ENCODE peak calls at places on chromosomes 2 and 18, in four cellular contexts. U, B, J and L are unnamed samples. For H3K4me1, the result is how much of the 10 kb centered on the place peaks cover.

GRCh38 chr18:48798334-48799197 is 152.2 kb downstream of the SMAD7 start:
- DNase-seq in U (no peak), B (peak), J (peak), L (no peak)

GRCh38 chr2:72788756-72789155 is 37.1 kb downstream of the EXOC6B start:
- DNase-seq in U (peak), B (no peak), J (no peak), L (no peak)

GRCh38 chr18:61308795-61309393 is 24.3 kb upstream of the CDH20 start:
- DNase-seq in U (no peak), B (no peak), J (no peak), L (no peak)

GRCh38 chr2:174859563-174860169 is 95.4 kb upstream of the CHRNA1 start:
- DNase-seq in U (no peak), J (no peak), B (no peak), L (no peak)

GRCh38 chr2:98460573-98461560 is 16.2 kb downstream of the INPP4A start:
- DNase-seq in B (no peak), U (no peak), J (peak), L (no peak)

GRCh38 chr2:230600285-230600684 is 112.4 kb upstream of the CAB39 start:
- DNase-seq in U (no peak), J (no peak), B (no peak), L (no peak)

GRCh38 chr2:143732076-143732475 is 602.9 kb downstream of the ARHGAP15 start:
- DNase-seq in U (peak), B (no peak), J (no peak), L (no peak)

GRCh38 chr2:46776687-46777327 is 138.8 kb downstream of the MCFD2 start:
- DNase-seq in B (peak), U (peak), J (no peak), L (no peak)

GRCh38 chr2:128754246-128754724 is 435.6 kb upstream of the HS6ST1 start:
- DNase-seq in B (no peak), J (no peak), U (no peak), L (no peak)

GRCh38 chr2:162333968-162334367 is 10.0 kb upstream of the GCA start:
- DNase-seq in U (peak), J (no peak), B (no peak), L (no peak)

GRCh38 chr2:10931710-10932255 is 20.0 kb downstream of the KCNF1 start:
- DNase-seq in J (peak), B (no peak), U (no peak), L (no peak)

GRCh38 chr2:220560192-220560591 is 932.8 kb downstream of the SLC4A3 start:
- DNase-seq in B (no peak), U (no peak), J (no peak), L (no peak)

GRCh38 chr2:61167587-61167986 is 5.6 kb downstream of the C2orf74 start:
- DNase-seq in J (no peak), B (no peak), U (peak), L (no peak)

GRCh38 chr2:239288237-239288636 is 112.6 kb downstream of the HDAC4 start:
- DNase-seq in B (no peak), U (no peak), J (no peak), L (no peak)
- H3K27ac ChIP-seq in B (peak), U (no peak), J (no peak), L (no peak)

GRCh38 chr18:9401166-9401565 is 66.6 kb downstream of the TWSG1 start:
- DNase-seq in B (no peak), U (no peak), J (no peak), L (no peak)

GRCh38 chr18:9403795-9404564 is 69.4 kb downstream of the TWSG1 start:
- DNase-seq in U (no peak), J (no peak), B (no peak), L (no peak)

GRCh38 chr18:9405130-9405529 is 70.2 kb upstream of the RALBP1 start:
- DNase-seq in U (no peak), B (no peak), J (no peak), L (no peak)

GRCh38 chr18:9405977-9406376 is 69.3 kb upstream of the RALBP1 start:
- DNase-seq in J (no peak), B (no peak), U (no peak), L (no peak)

GRCh38 chr18:9404565-9405060 is 70.0 kb downstream of the TWSG1 start:
- DNase-seq in U (no peak), J (no peak), B (peak), L (no peak)
- H3K4me3 ChIP-seq in U (no peak), J (no peak), B (no peak), L (peak)

GRCh38 chr2:26515771-26516170 is 37.8 kb upstream of the OTOF start:
- DNase-seq in B (no peak), J (peak), U (no peak), L (no peak)

GRCh38 chr2:26514045-26514444 is 36.1 kb upstream of the OTOF start:
- DNase-seq in U (no peak), J (peak), B (no peak), L (no peak)

GRCh38 chr2:26516246-26516645 is 38.3 kb upstream of the OTOF start:
- DNase-seq in U (no peak), J (peak), B (no peak), L (no peak)

GRCh38 chr2:26519396-26519991 is 41.6 kb upstream of the OTOF start:
- DNase-seq in U (no peak), J (no peak), B (no peak), L (no peak)

DNA sequence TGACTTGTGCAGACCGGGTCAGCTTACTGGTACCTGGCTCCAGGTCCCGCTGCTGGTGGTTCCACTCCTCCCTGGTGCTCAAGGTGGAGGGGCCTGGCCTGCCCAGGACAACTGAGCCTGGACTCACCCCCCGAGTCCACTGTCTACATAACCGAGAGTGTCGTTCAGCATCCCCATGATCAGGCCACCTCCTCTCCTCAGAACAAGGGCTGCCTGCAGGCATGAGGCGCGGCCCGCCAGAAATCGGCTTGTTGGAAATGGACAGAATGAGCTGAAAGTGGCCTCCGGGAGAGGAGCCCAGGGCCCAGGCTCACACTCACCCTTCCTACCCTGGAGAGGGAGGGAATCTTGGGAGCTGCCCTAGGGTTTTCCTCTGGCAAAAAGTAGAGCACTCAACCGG is 38.9 kb upstream of the OTOF start:
- DNase-seq in U (no peak), B (no peak), J (peak), L (no peak)
- H3K4me1 ChIP-seq in U (under half), B (under half), J (under half), L (under half)

GRCh38 chr18:69435000-69435399 is 34.3 kb downstream of the DOK6 start:
- DNase-seq in J (no peak), B (no peak), U (no peak), L (no peak)

GRCh38 chr18:69432847-69433246 is 32.2 kb downstream of the DOK6 start:
- DNase-seq in J (no peak), U (no peak), B (no peak), L (no peak)
- H3K27ac ChIP-seq in J (no peak), U (no peak), B (no peak), L (no peak)

DNA sequence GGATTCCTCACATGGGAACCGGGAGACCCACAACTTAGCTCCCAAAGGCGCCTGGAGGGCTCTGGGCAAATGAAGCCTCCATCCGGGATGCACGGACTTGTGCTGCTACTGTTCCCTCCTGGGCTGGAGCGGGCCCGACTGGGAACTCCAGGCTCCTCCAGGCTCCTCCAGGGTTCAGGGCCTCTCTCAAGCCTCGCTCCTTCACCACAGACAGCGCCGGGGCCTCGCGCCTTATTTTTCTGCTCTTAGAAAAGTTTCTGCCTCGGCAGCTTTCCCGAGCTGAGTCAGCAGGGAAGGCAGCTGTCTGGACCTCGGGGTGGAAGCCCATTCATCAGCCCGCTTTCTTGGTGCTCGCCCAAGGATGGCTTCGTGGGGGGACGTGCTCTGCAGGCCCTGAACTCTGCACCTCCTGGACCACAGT is 13.0 kb upstream of the TEX51 start:
- DNase-seq in U (no peak), B (peak), J (peak), L (no peak)
- H3K4me3 ChIP-seq in U (peak), B (peak), J (peak), L (peak)

DNA sequence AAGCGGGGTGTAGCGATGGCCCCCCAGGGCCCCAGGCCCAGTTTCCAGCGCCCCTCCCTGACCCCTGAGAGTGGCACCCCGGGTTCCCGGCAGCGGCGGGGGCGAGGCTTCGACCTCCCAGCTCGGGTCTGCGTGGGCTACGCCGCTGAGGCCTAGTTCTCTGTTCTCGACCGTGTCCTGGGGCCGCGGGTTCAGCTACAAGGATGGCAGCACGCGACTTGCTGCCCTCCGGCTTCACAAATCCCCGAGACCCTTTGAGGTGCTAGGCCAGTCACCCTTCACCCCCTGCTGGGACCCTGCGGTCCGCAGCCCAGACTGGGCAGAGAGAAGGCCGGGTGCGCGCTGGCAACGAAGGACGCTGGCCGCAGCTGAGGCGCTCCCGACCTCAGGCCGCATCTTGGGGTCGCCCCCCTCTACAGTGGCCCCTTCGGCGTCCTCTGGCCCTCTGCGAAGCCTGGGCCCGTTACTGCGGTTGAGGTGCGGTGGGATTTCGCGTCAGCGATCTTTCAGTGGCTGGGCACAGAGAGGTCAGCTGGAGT is 1.2 kb downstream of the OTX1 start:
- DNase-seq in B (no peak), U (no peak), J (peak), L (no peak)
- H3K4me1 ChIP-seq in B (under half), U (under half), J (under half), L (under half)

GRCh38 chr2:182368996-182369395 is 57.8 kb downstream of the PDE1A start:
- DNase-seq in B (no peak), J (no peak), U (no peak), L (no peak)

GRCh38 chr2:182375862-182376261 is 51.0 kb downstream of the PDE1A start:
- DNase-seq in U (no peak), B (no peak), J (no peak), L (no peak)

GRCh38 chr2:182377467-182377866 is 49.4 kb downstream of the PDE1A start:
- DNase-seq in J (no peak), B (no peak), U (no peak), L (no peak)

GRCh38 chr2:182368446-182368845 is 58.4 kb downstream of the PDE1A start:
- DNase-seq in J (no peak), U (peak), B (peak), L (no peak)

GRCh38 chr2:182372661-182373060 is 54.2 kb downstream of the PDE1A start:
- DNase-seq in J (no peak), B (peak), U (peak), L (peak)
- H3K27ac ChIP-seq in J (peak), B (peak), U (peak), L (peak)